ENCODE peak calls at places on chromosome 11, in eight cellular contexts. R is NCI-H2029; T is GOT3; M is activated CD8-positive, alpha-beta T cell treated with anti-CD3 and anti-CD28 coated beads for 36 hours; S is colonic mucosa; Z is occipital lobe; A is left lobe of liver; P is prostate gland. K is an unnamed sample.

GRCh38 chr11:14713518-14714244 is 70.1 kb downstream of the PDE3B start:
- DNase-seq in T (no peak), P (no peak), M (peak; percentile 48), Z (no peak), A (no peak), S (no peak), R (no peak), K (peak; percentile 48)

GRCh38 chr11:59584294-59584693 is 31.3 kb downstream of the OSBP start:
- DNase-seq in S (no peak), T (no peak), P (no peak), M (no peak), Z (no peak), R (no peak), A (no peak), K (no peak)

GRCh38 chr11:61004037-61004641 is 32.7 kb downstream of the CD6 start:
- DNase-seq in Z (no peak), R (peak; percentile 43), P (no peak), S (no peak), M (peak; percentile 65), A (no peak), T (no peak), K (peak; percentile 55)

GRCh38 chr11:65316311-65316978 is 1.8 kb downstream of the CDC42EP2 start:
- DNase-seq in P (no peak), T (peak; percentile 9), R (no peak), M (no peak), A (no peak), S (peak; percentile 52), Z (no peak), K (no peak)

GRCh38 chr11:293852-294661 is 5.1 kb downstream of the PGGHG start:
- DNase-seq in P (no peak), T (no peak), R (no peak), M (peak; percentile 4), S (no peak), A (no peak), Z (no peak), K (no peak)

GRCh38 chr11:114075891-114076441 is 16.5 kb downstream of the ZBTB16 start:
- DNase-seq in Z (peak; percentile 39), S (no peak), T (no peak), A (no peak), R (no peak), M (peak; percentile 54), P (no peak), K (peak; percentile 56)

GRCh38 chr11:124538019-124538418 is 5.4 kb downstream of the OR8B12 start:
- DNase-seq in M (no peak), T (no peak), S (no peak), Z (no peak), R (no peak), A (no peak), P (no peak), K (no peak)

GRCh38 chr11:28822596-28822995 is 714.4 kb downstream of the METTL15 start:
- DNase-seq in Z (no peak), A (no peak), T (no peak), R (no peak), M (no peak), P (no peak), S (no peak), K (no peak)

GRCh38 chr11:117039897-117040296 is 58.3 kb downstream of the SIK3 start:
- DNase-seq in S (no peak), P (no peak), R (no peak), Z (no peak), M (peak; percentile 57), A (no peak), T (no peak), K (no peak)

GRCh38 chr11:19433791-19434190 is 193.0 kb upstream of the E2F8 start:
- DNase-seq in A (no peak), P (no peak), Z (no peak), M (no peak), R (no peak), T (no peak), S (no peak), K (no peak)

GRCh38 chr11:65169164-65169641 is 830 bp upstream of the SPDYC start:
- DNase-seq in R (no peak), Z (no peak), M (no peak), A (no peak), S (no peak), T (no peak), P (no peak), K (no peak)

GRCh38 chr11:71383461-71383860 is 64.7 kb downstream of the DHCR7 start:
- DNase-seq in R (no peak), T (no peak), P (no peak), A (no peak), Z (no peak), M (no peak), S (no peak), K (no peak)

GRCh38 chr11:125351045-125351867 is 144.8 kb downstream of the FEZ1 start:
- DNase-seq in A (no peak), S (no peak), Z (no peak), P (no peak), T (no peak), M (no peak), R (no peak), K (no peak)

GRCh38 chr11:7019500-7020182 is 505 bp downstream of the ZNF214 start:
- DNase-seq in M (no peak), T (no peak), R (no peak), S (peak; percentile 24), P (peak; percentile 20), A (peak; percentile 52), Z (no peak), K (no peak)

GRCh38 chr11:112579282-112579681 is 318.6 kb upstream of the PLET1 start:
- DNase-seq in S (no peak), T (no peak), M (no peak), R (no peak), P (no peak), A (no peak), Z (no peak), K (no peak)

GRCh38 chr11:60987577-60988277 is 16.2 kb downstream of the CD6 start:
- DNase-seq in R (no peak), M (peak; percentile 84), S (no peak), A (no peak), P (no peak), Z (no peak), T (no peak), K (no peak)

GRCh38 chr11:63882555-63883242 is 34.3 kb downstream of the RCOR2 start:
- DNase-seq in S (no peak), M (no peak), R (no peak), A (no peak), P (no peak), Z (no peak), T (no peak), K (no peak)

GRCh38 chr11:7677801-7678201 is 4.5 kb upstream of the CYB5R2 start:
- DNase-seq in A (no peak), T (no peak), M (no peak), R (no peak), Z (no peak), P (no peak), S (no peak), K (no peak)

GRCh38 chr11:36702330-36703054 is 104.5 kb upstream of the RAG2 start:
- DNase-seq in A (no peak), R (peak; percentile 20), T (no peak), Z (no peak), M (peak; percentile 19), P (peak; percentile 35), S (peak; percentile 38), K (no peak)

GRCh38 chr11:8227156-8228152 is 36.2 kb downstream of the LMO1 start:
- DNase-seq in T (no peak), R (no peak), P (no peak), M (no peak), Z (no peak), S (no peak), A (no peak), K (no peak)

GRCh38 chr11:452203-452744 is 2.2 kb downstream of the PTDSS2 start:
- DNase-seq in P (no peak), T (no peak), R (no peak), S (no peak), M (no peak), A (no peak), Z (no peak), K (no peak)

GRCh38 chr11:72789493-72790131 is 4.2 kb downstream of the STARD10 start:
- DNase-seq in A (peak; percentile 86), S (no peak), P (no peak), M (no peak), T (no peak), R (no peak), Z (peak; percentile 78), K (no peak)

GRCh38 chr11:10680956-10681487 is 12.5 kb downstream of the IRAG1 start:
- DNase-seq in T (no peak), P (no peak), S (no peak), R (no peak), Z (no peak), M (no peak), A (no peak), K (no peak)

GRCh38 chr11:66568124-66568916 is at the start of gene CTSF:
- DNase-seq in A (peak; percentile 92), R (peak; percentile 74), T (no peak), S (peak; percentile 87), P (peak; percentile 87), M (peak; percentile 73), Z (peak; percentile 89), K (peak; percentile 81)

GRCh38 chr11:7964873-7965272 is 374 bp downstream of the NLRP10 start:
- DNase-seq in S (no peak), P (no peak), T (no peak), R (no peak), A (no peak), Z (no peak), M (no peak), K (no peak)

GRCh38 chr11:108319541-108320145 is 96.8 kb downstream of the ATM start:
- DNase-seq in P (no peak), R (no peak), Z (no peak), T (no peak), M (no peak), S (no peak), A (no peak), K (no peak)

GRCh38 chr11:9609841-9610240 is 36.4 kb downstream of the WEE1 start:
- DNase-seq in M (no peak), T (no peak), S (no peak), Z (no peak), A (no peak), R (no peak), P (no peak), K (no peak)

GRCh38 chr11:64744544-64745218 is 739 bp upstream of the RASGRP2 start:
- DNase-seq in Z (no peak), P (no peak), M (peak; percentile 40), A (no peak), S (no peak), R (no peak), T (no peak), K (peak; percentile 37)

GRCh38 chr11:44955019-44955738 is 4.5 kb upstream of the TP53I11 start:
- DNase-seq in M (peak; percentile 53), T (no peak), A (no peak), R (peak; percentile 56), Z (no peak), S (peak; percentile 74), P (no peak), K (no peak)

GRCh38 chr11:34363363-34364084 is 5.7 kb upstream of the ABTB2 start:
- DNase-seq in P (no peak), R (no peak), S (no peak), A (no peak), M (no peak), T (no peak), Z (no peak), K (no peak)

GRCh38 chr11:76277298-76278175 is 71.2 kb upstream of the WNT11 start:
- DNase-seq in P (no peak), T (no peak), Z (no peak), M (no peak), R (no peak), A (no peak), S (no peak), K (no peak)

GRCh38 chr11:68664906-68665305 is 19.4 kb upstream of the GAL start:
- DNase-seq in T (no peak), P (no peak), M (no peak), Z (no peak), R (no peak), S (no peak), A (no peak), K (no peak)

K was measured in CD8-positive, alpha-beta memory T cell.